ENCODE peak calls at places on chromosome 9, in four cellular contexts. One of them, this sample, is unnamed.

GRCh38 chr9:36451949-36452348 is 51.9 kb upstream of the RNF38 start:
- DNase-seq in memory B cell: no peak
- DNase-seq in HS-27A: no peak
- DNase-seq in effector CD4-positive, alpha-beta T cell: no peak
- DNase-seq in this sample: no peak

GRCh38 chr9:33230756-33231691 is 8.9 kb upstream of the SPINK4 start:
- DNase-seq in memory B cell: no peak
- DNase-seq in effector CD4-positive, alpha-beta T cell: no peak
- DNase-seq in HS-27A: no peak
- DNase-seq in this sample: no peak

GRCh38 chr9:70589571-70590263 is 175.3 kb upstream of the KLF9 start:
- DNase-seq in memory B cell: no peak
- DNase-seq in effector CD4-positive, alpha-beta T cell: no peak
- DNase-seq in HS-27A: no peak
- DNase-seq in this sample: no peak

GRCh38 chr9:37549527-37549926 is 26.7 kb downstream of the FBXO10 start:
- DNase-seq in HS-27A: no peak
- DNase-seq in effector CD4-positive, alpha-beta T cell: no peak
- DNase-seq in memory B cell: no peak
- DNase-seq in this sample: no peak

GRCh38 chr9:137514691-137515337 is 35.4 kb downstream of the PNPLA7 start:
- DNase-seq in memory B cell: no peak
- DNase-seq in effector CD4-positive, alpha-beta T cell: no peak
- DNase-seq in HS-27A: no peak
- DNase-seq in this sample: no peak

GRCh38 chr9:69923972-69924371 is 103.4 kb downstream of the CFAP95 start:
- DNase-seq in HS-27A: no peak
- DNase-seq in effector CD4-positive, alpha-beta T cell: no peak
- DNase-seq in memory B cell: no peak
- DNase-seq in this sample: no peak

GRCh38 chr9:79149585-79149984 is 422.2 kb upstream of the TLE4 start:
- DNase-seq in memory B cell: no peak
- DNase-seq in effector CD4-positive, alpha-beta T cell: no peak
- DNase-seq in HS-27A: no peak
- DNase-seq in this sample: no peak

GRCh38 chr9:71729816-71730526 is 38.3 kb downstream of the CEMIP2 start:
- DNase-seq in HS-27A: no peak
- DNase-seq in memory B cell: no peak
- DNase-seq in effector CD4-positive, alpha-beta T cell: no peak
- DNase-seq in this sample: no peak

GRCh38 chr9:131483319-131484050 is 19.2 kb upstream of the POMT1 start:
- DNase-seq in HS-27A: no peak
- DNase-seq in effector CD4-positive, alpha-beta T cell: no peak
- DNase-seq in memory B cell: no peak
- DNase-seq in this sample: no peak

GRCh38 chr9:10134266-10134665 is 478.5 kb downstream of the PTPRD start:
- DNase-seq in effector CD4-positive, alpha-beta T cell: no peak
- DNase-seq in memory B cell: no peak
- DNase-seq in HS-27A: no peak
- DNase-seq in this sample: no peak

GRCh38 chr9:69637801-69638200 is 34.4 kb downstream of the APBA1 start:
- DNase-seq in HS-27A: no peak
- DNase-seq in memory B cell: no peak
- DNase-seq in effector CD4-positive, alpha-beta T cell: no peak
- DNase-seq in this sample: no peak

GRCh38 chr9:36749461-36749860 is 176.8 kb downstream of the MELK start:
- DNase-seq in effector CD4-positive, alpha-beta T cell: no peak
- DNase-seq in HS-27A: no peak
- DNase-seq in memory B cell: no peak
- DNase-seq in this sample: no peak

GRCh38 chr9:128792978-128793686 is 6.1 kb downstream of the TBC1D13 start:
- DNase-seq in memory B cell: no peak
- DNase-seq in HS-27A: no peak
- DNase-seq in effector CD4-positive, alpha-beta T cell: no peak
- DNase-seq in this sample: no peak

GRCh38 chr9:75121914-75122558 is 33.7 kb downstream of the OSTF1 start:
- DNase-seq in HS-27A: no peak
- DNase-seq in effector CD4-positive, alpha-beta T cell: no peak
- DNase-seq in memory B cell: no peak
- DNase-seq in this sample: no peak

GRCh38 chr9:137804908-137805356 is 72.7 kb upstream of the CACNA1B start:
- DNase-seq in effector CD4-positive, alpha-beta T cell: no peak
- DNase-seq in memory B cell: no peak
- DNase-seq in HS-27A: no peak
- DNase-seq in this sample: no peak

GRCh38 chr9:6549106-6549505 is 96.4 kb downstream of the GLDC start:
- DNase-seq in effector CD4-positive, alpha-beta T cell: no peak
- DNase-seq in HS-27A: no peak
- DNase-seq in memory B cell: no peak
- DNase-seq in this sample: no peak

GRCh38 chr9:125982798-125983406 is 235.7 kb downstream of the PBX3 start:
- DNase-seq in HS-27A: no peak
- DNase-seq in effector CD4-positive, alpha-beta T cell: no peak
- DNase-seq in memory B cell: no peak
- DNase-seq in this sample: no peak

GRCh38 chr9:25742241-25742640 is 64.0 kb upstream of the TUSC1 start:
- DNase-seq in effector CD4-positive, alpha-beta T cell: no peak
- DNase-seq in memory B cell: no peak
- DNase-seq in HS-27A: no peak
- DNase-seq in this sample: peak

GRCh38 chr9:76369583-76369982 is 24.6 kb downstream of the RFK start:
- DNase-seq in HS-27A: no peak
- DNase-seq in memory B cell: no peak
- DNase-seq in effector CD4-positive, alpha-beta T cell: no peak
- DNase-seq in this sample: no peak

GRCh38 chr9:93121316-93122241 is 12.5 kb downstream of the NINJ1 start:
- DNase-seq in HS-27A: no peak
- DNase-seq in effector CD4-positive, alpha-beta T cell: no peak
- DNase-seq in memory B cell: no peak
- DNase-seq in this sample: peak

GRCh38 chr9:112422417-112423148 is 42.7 kb downstream of the HSDL2 start:
- DNase-seq in memory B cell: no peak
- DNase-seq in effector CD4-positive, alpha-beta T cell: no peak
- DNase-seq in HS-27A: no peak
- DNase-seq in this sample: no peak

GRCh38 chr9:96660693-96661248 is 5.7 kb upstream of the PRXL2C start:
- DNase-seq in HS-27A: no peak
- DNase-seq in effector CD4-positive, alpha-beta T cell: no peak
- DNase-seq in memory B cell: no peak
- DNase-seq in this sample: no peak